ENCODE peak calls at places on chromosomes 13 and 19, in nine cellular contexts. B is cardiac muscle cell; W is SJCRH30; K is Panc1; Y is uterus; J is effector memory CD4-positive, alpha-beta T cell; P is cardiac fibroblast; C is hepatocyte; E is brain microvascular endothelial cell. Z is an unnamed sample.

GRCh38 chr13:49503951-49504350 is 8.2 kb downstream of the PHF11 start:
- DNase-seq in B (no peak), W (no peak), K (no peak), Y (no peak), J (no peak), P (peak; percentile 23), C (no peak), E (no peak), Z (no peak)

GRCh38 chr19:28217064-28217463 is 995.9 kb downstream of the UQCRFS1 start:
- DNase-seq in B (no peak), W (no peak), K (no peak), Y (no peak), J (no peak), P (no peak), C (no peak), E (no peak), Z (no peak)

GRCh38 chr13:107866666-107867623 is 348.4 kb downstream of the LIG4 start:
- DNase-seq in B (peak; percentile 58), W (no peak), K (no peak), Y (no peak), J (no peak), P (peak; percentile 8), C (peak; percentile 61), E (no peak), Z (peak; percentile 94)

GRCh38 chr19:43575955-43576451 is 402 bp downstream of the PINLYP start:
- DNase-seq in B (no peak), W (no peak), K (no peak), Y (no peak), J (no peak), P (no peak), C (no peak), E (no peak), Z (peak; percentile 15)

GRCh38 chr13:28089065-28089464 is 11.3 kb downstream of the FLT3 start:
- DNase-seq in B (no peak), W (no peak), K (no peak), Y (no peak), J (no peak), P (no peak), C (no peak), E (no peak), Z (no peak)

GRCh38 chr13:102677122-102677521 is 17.7 kb downstream of the METTL21C start:
- DNase-seq in B (no peak), W (no peak), K (no peak), Y (no peak), J (no peak), P (no peak), C (no peak), E (no peak), Z (no peak)

GRCh38 chr19:13526552-13526951 is 20.3 kb upstream of the CACNA1A start:
- DNase-seq in B (peak; percentile 36), W (peak; percentile 62), K (no peak), Y (no peak), J (no peak), P (peak; percentile 19), C (no peak), E (no peak), Z (no peak)

GRCh38 chr19:53158119-53158656 is 665 bp downstream of the ZNF347 start:
- DNase-seq in B (peak; percentile 42), W (peak; percentile 55), K (no peak), Y (peak; percentile 33), J (no peak), P (peak; percentile 39), C (peak; percentile 59), E (no peak), Z (peak; percentile 52)

GRCh38 chr13:51950722-51951121 is 60.5 kb downstream of the ATP7B start:
- DNase-seq in B (peak; percentile 4), W (no peak), K (no peak), Y (no peak), J (no peak), P (peak; percentile 16), C (no peak), E (no peak), Z (no peak)

GRCh38 chr19:46460981-46461380 is 10.4 kb downstream of the PNMA8A start:
- DNase-seq in B (no peak), W (no peak), K (no peak), Y (no peak), J (no peak), P (no peak), C (no peak), E (no peak), Z (no peak)

GRCh38 chr19:10565028-10565566 is 713 bp downstream of the KRI1 start:
- DNase-seq in B (peak; percentile 49), W (peak; percentile 65), K (no peak), Y (peak; percentile 50), J (no peak), P (peak; percentile 46), C (peak; percentile 67), E (peak; percentile 24), Z (peak; percentile 98)

GRCh38 chr19:17487240-17488121 is 17.2 kb downstream of the SLC27A1 start:
- DNase-seq in B (no peak), W (no peak), K (no peak), Y (no peak), J (no peak), P (no peak), C (no peak), E (no peak), Z (peak; percentile 56)

GRCh38 chr19:47157455-47158321 is 27.1 kb downstream of the SAE1 start:
- DNase-seq in B (peak; percentile 83), W (peak; percentile 83), K (no peak), Y (no peak), J (no peak), P (peak; percentile 82), C (peak; percentile 26), E (peak; percentile 70), Z (peak; percentile 84)

GRCh38 chr19:33902395-33902794 is 105.7 kb downstream of the KCTD15 start:
- DNase-seq in B (no peak), W (no peak), K (no peak), Y (no peak), J (no peak), P (no peak), C (no peak), E (no peak), Z (no peak)

GRCh38 chr13:33855371-33855895 is 37.5 kb downstream of the RFC3 start:
- DNase-seq in B (no peak), W (no peak), K (no peak), Y (no peak), J (no peak), P (no peak), C (no peak), E (no peak), Z (no peak)

GRCh38 chr13:57633950-57634828 is 2.6 kb downstream of the PCDH17 start:
- DNase-seq in B (no peak), W (no peak), K (no peak), Y (no peak), J (no peak), P (no peak), C (peak; percentile 17), E (no peak), Z (peak; percentile 65)

GRCh38 chr13:57631607-57632275 is at the start of gene PCDH17:
- DNase-seq in B (peak; percentile 51), W (no peak), K (no peak), Y (no peak), J (no peak), P (peak; percentile 44), C (peak; percentile 64), E (peak; percentile 25), Z (peak; percentile 80)

GRCh38 chr13:57633141-57633949 is 1.8 kb downstream of the PCDH17 start:
- DNase-seq in B (peak; percentile 10), W (no peak), K (no peak), Y (peak; percentile 17), J (no peak), P (peak; percentile 14), C (peak; percentile 60), E (no peak), Z (peak; percentile 46)

GRCh38 chr13:57630661-57631606 is 610 bp upstream of the PCDH17 start:
- DNase-seq in B (peak; percentile 5), W (peak; percentile 9), K (no peak), Y (no peak), J (no peak), P (peak; percentile 46), C (peak; percentile 35), E (peak; percentile 3), Z (peak; percentile 83)

GRCh38 chr13:57632276-57633140 is 964 bp downstream of the PCDH17 start:
- DNase-seq in B (peak; percentile 12), W (no peak), K (no peak), Y (no peak), J (no peak), P (peak; percentile 11), C (peak; percentile 47), E (no peak), Z (peak; percentile 83)
- H3K4me3 ChIP-seq in B (peak overlapping the region; percentile 71), W (no peak overlapping the region), K (peak overlapping the region; percentile 50), Y (peak overlapping the region; percentile 34), J (peak overlapping the region; percentile 53), P (peak overlapping the region; percentile 51), C (peak overlapping the region; percentile 80), E (peak overlapping the region; percentile 66), Z (peak overlapping the region; percentile 69)

GRCh38 chr13:99307247-99307646 is at the start of gene GPR183:
- DNase-seq in B (no peak), W (no peak), K (no peak), Y (no peak), J (no peak), P (peak; percentile 52), C (no peak), E (peak; percentile 53), Z (no peak)
- H3K4me3 ChIP-seq in B (peak within 1 kb of the TSS; percentile 46), W (no peak within 1 kb of the TSS), K (no peak within 1 kb of the TSS), Y (no peak within 1 kb of the TSS), J (peak within 1 kb of the TSS; percentile 85), P (no peak within 1 kb of the TSS), C (no peak within 1 kb of the TSS), E (no peak within 1 kb of the TSS), Z (no peak within 1 kb of the TSS)

GRCh38 chr19:3382460-3383100 is 16.2 kb downstream of the NFIC start:
- DNase-seq in B (no peak), W (no peak), K (no peak), Y (no peak), J (no peak), P (no peak), C (no peak), E (no peak), Z (peak; percentile 78)
- H3K4me3 ChIP-seq in B (no peak overlapping the region), W (no peak overlapping the region), K (no peak overlapping the region), Y (no peak overlapping the region), J (no peak overlapping the region), P (no peak overlapping the region), C (no peak overlapping the region), E (no peak overlapping the region), Z (no peak overlapping the region)

GRCh38 chr19:51020988-51021651 is 1.6 kb upstream of the KLK10 start:
- DNase-seq in B (peak; percentile 74), W (peak; percentile 53), K (peak; percentile 35), Y (no peak), J (no peak), P (peak; percentile 65), C (peak; percentile 61), E (peak; percentile 49), Z (peak; percentile 85)

GRCh38 chr19:51015691-51016267 is 3.7 kb downstream of the KLK10 start:
- DNase-seq in B (no peak), W (no peak), K (no peak), Y (no peak), J (no peak), P (no peak), C (no peak), E (no peak), Z (peak; percentile 68)

GRCh38 chr19:51016798-51017683 is 2.5 kb downstream of the KLK10 start:
- DNase-seq in B (peak; percentile 47), W (peak; percentile 57), K (no peak), Y (no peak), J (no peak), P (peak; percentile 49), C (peak; percentile 69), E (peak; percentile 14), Z (peak; percentile 96)

GRCh38 chr19:51019544-51019925 is at the start of gene KLK10:
- DNase-seq in B (no peak), W (no peak), K (no peak), Y (no peak), J (no peak), P (no peak), C (no peak), E (no peak), Z (peak; percentile 46)

GRCh38 chr19:51018745-51019543 is 565 bp downstream of the KLK10 start:
- DNase-seq in B (peak; percentile 21), W (no peak), K (no peak), Y (no peak), J (no peak), P (no peak), C (peak; percentile 38), E (no peak), Z (peak; percentile 73)
- H3K4me3 ChIP-seq in B (peak overlapping the region; percentile 17), W (no peak overlapping the region), K (peak overlapping the region; percentile 30), Y (peak overlapping the region; percentile 41), J (no peak overlapping the region), P (peak overlapping the region; percentile 19), C (no peak overlapping the region), E (no peak overlapping the region), Z (no peak overlapping the region)